ENCODE peak calls at places on chromosomes 12 and 14, in seven cellular contexts. D is T-cell, F is ACHN, X is amniotic epithelial cell, R is RWPE1, Z is AG10803, A is NCI-H510A treated with DMSO at 0.1 percent for 48 hours. L is an unnamed sample.

GRCh38 chr12:88993655-88994054 is 358.6 kb downstream of the DUSP6 start:
- DNase-seq in R (peak; percentile 30), F (peak; percentile 77), A (peak; percentile 65), D (no peak), Z (peak; percentile 80), X (peak; percentile 74), L (peak; percentile 85)

GRCh38 chr14:72679591-72680151 is 214.2 kb downstream of the DPF3 start:
- DNase-seq in R (no peak), X (no peak), F (no peak), D (no peak), A (no peak), Z (no peak), L (no peak)

GRCh38 chr12:1471224-1471623 is 123.2 kb downstream of the FBXL14 start:
- DNase-seq in Z (no peak), F (no peak), A (peak; percentile 70), D (no peak), X (no peak), R (no peak), L (no peak)

GRCh38 chr12:121812921-121813896 is 9.4 kb downstream of the SETD1B start:
- DNase-seq in R (no peak), D (no peak), X (peak; percentile 47), Z (peak; percentile 69), F (no peak), A (no peak), L (peak; percentile 39)

GRCh38 chr14:92754956-92755355 is 6.5 kb upstream of the LGMN start:
- DNase-seq in D (no peak), R (no peak), Z (no peak), A (peak; percentile 75), F (no peak), X (no peak), L (no peak)

GRCh38 chr14:70810621-70811020 is 1.3 kb upstream of the MAP3K9 start:
- DNase-seq in R (no peak), Z (no peak), A (no peak), X (no peak), F (no peak), D (no peak), L (no peak)

GRCh38 chr14:60760648-60761364 is 26.2 kb downstream of the MNAT1 start:
- DNase-seq in R (peak; percentile 83), Z (no peak), X (no peak), F (no peak), A (peak; percentile 74), D (no peak), L (no peak)

GRCh38 chr14:49868720-49869114 is 16.1 kb upstream of the NEMF start:
- DNase-seq in R (no peak), A (no peak), X (no peak), D (no peak), F (no peak), Z (no peak), L (no peak)

GRCh38 chr14:87160964-87161363 is 832.0 kb downstream of the GALC start:
- DNase-seq in F (no peak), Z (peak; percentile 41), R (no peak), A (no peak), D (no peak), X (no peak), L (no peak)

GRCh38 chr12:29131539-29131938 is 17.5 kb upstream of the FAR2 start:
- DNase-seq in X (peak; percentile 20), D (no peak), R (no peak), A (no peak), Z (peak; percentile 55), F (no peak), L (peak; percentile 69)

GRCh38 chr12:19945559-19946485 is 422.5 kb upstream of the PDE3A start:
- DNase-seq in X (peak; percentile 90), D (no peak), Z (peak; percentile 65), F (no peak), R (no peak), A (peak; percentile 31), L (peak; percentile 74)

GRCh38 chr14:71169028-71169427 is 261.8 kb downstream of the PCNX1 start:
- DNase-seq in Z (no peak), F (no peak), X (no peak), D (no peak), A (no peak), R (peak; percentile 30), L (no peak)

GRCh38 chr12:104280703-104281458 is 22.7 kb upstream of the EID3 start:
- DNase-seq in X (peak; percentile 96), A (no peak), Z (peak; percentile 94), D (no peak), F (peak; percentile 94), R (peak; percentile 67), L (peak; percentile 92)

GRCh38 chr12:9271875-9272274 is 63.7 kb upstream of the PZP start:
- DNase-seq in R (no peak), Z (no peak), D (no peak), X (no peak), A (no peak), F (no peak), L (no peak)

GRCh38 chr12:1054103-1054838 is 63.2 kb downstream of the ERC1 start:
- DNase-seq in Z (no peak), X (peak; percentile 33), A (no peak), D (no peak), F (no peak), R (no peak), L (peak; percentile 28)

GRCh38 chr14:25303934-25304333 is 254.0 kb upstream of the STXBP6 start:
- DNase-seq in D (no peak), F (no peak), R (no peak), Z (no peak), X (no peak), A (no peak), L (no peak)

GRCh38 chr12:81874166-81874565 is 115.0 kb upstream of the PPFIA2 start:
- DNase-seq in D (no peak), R (no peak), Z (no peak), X (no peak), A (no peak), F (no peak), L (no peak)

GRCh38 chr12:129911437-129912049 is 7.7 kb upstream of the TMEM132D start:
- DNase-seq in Z (peak; percentile 21), R (peak; percentile 48), F (peak; percentile 52), X (no peak), A (peak; percentile 93), D (peak; percentile 7), L (peak; percentile 14)

GRCh38 chr14:32985881-32986280 is 47.2 kb downstream of the NPAS3 start:
- DNase-seq in D (no peak), F (no peak), A (no peak), X (no peak), Z (no peak), R (no peak), L (no peak)

GRCh38 chr12:104816845-104817503 is 141.1 kb downstream of the SLC41A2 start:
- DNase-seq in Z (no peak), R (no peak), X (no peak), A (peak; percentile 7), D (no peak), F (no peak), L (no peak)

GRCh38 chr12:95532851-95533250 is 18.4 kb downstream of the USP44 start:
- DNase-seq in R (no peak), F (no peak), A (no peak), X (peak; percentile 78), Z (peak; percentile 58), D (no peak), L (peak; percentile 47)

GRCh38 chr14:52792097-52792415 is 649 bp upstream of the GNPNAT1 start:
- DNase-seq in A (no peak), X (no peak), F (no peak), D (no peak), R (no peak), Z (no peak), L (no peak)

GRCh38 chr12:113190761-113191160 is 5.2 kb downstream of the RITA1 start:
- DNase-seq in A (peak; percentile 13), D (no peak), F (peak; percentile 88), X (peak; percentile 69), R (peak; percentile 63), Z (peak; percentile 20), L (peak; percentile 48)

GRCh38 chr14:102878174-102878969 is 44.1 kb upstream of the AMN start:
- DNase-seq in X (no peak), F (no peak), Z (no peak), D (no peak), R (no peak), A (no peak), L (no peak)

GRCh38 chr12:7175493-7175892 is 14.0 kb upstream of the PEX5 start:
- DNase-seq in Z (peak; percentile 26), R (no peak), X (peak; percentile 71), D (no peak), A (no peak), F (no peak), L (peak; percentile 57)